ENCODE peak calls at places on chromosomes 16 and 17, in four cellular contexts. W is lung, L is ascending aorta, R is PC-3. N is an unnamed sample.

GRCh38 chr17:28807925-28808641 is 34.5 kb downstream of the FAM222B start:
- DNase-seq in W (no peak), R (peak), L (no peak), N (no peak)

GRCh38 chr17:4548061-4548461 is 7.1 kb downstream of the MYBBP1A start:
- DNase-seq in L (no peak), R (no peak), W (no peak), N (no peak)

GRCh38 chr17:55264273-55264639 is 504 bp upstream of the HLF start:
- DNase-seq in L (no peak), R (no peak), W (no peak), N (no peak)

GRCh38 chr16:54473201-54473993 is 186.8 kb upstream of the IRX3 start:
- DNase-seq in R (no peak), W (no peak), L (no peak), N (peak)

GRCh38 chr17:50501054-50501453 is 7.2 kb upstream of the MYCBPAP start:
- DNase-seq in L (no peak), R (peak), W (no peak), N (no peak)

GRCh38 chr16:31135535-31136286 is at the start of gene PRSS8:
- DNase-seq in L (no peak), R (peak), W (peak), N (no peak)

GRCh38 chr17:49976828-49977202 is 7.8 kb downstream of the DLX4 start:
- DNase-seq in W (no peak), L (no peak), R (no peak), N (no peak)

GRCh38 chr16:2946649-2947048 is 17.4 kb upstream of the KREMEN2 start:
- DNase-seq in L (no peak), W (no peak), R (no peak), N (no peak)

GRCh38 chr17:70190959-70191805 is 21.9 kb downstream of the KCNJ2 start:
- DNase-seq in R (peak), W (no peak), L (no peak), N (no peak)

GRCh38 chr17:5513610-5514009 is 27.2 kb downstream of the MIS12 start:
- DNase-seq in R (no peak), W (no peak), L (no peak), N (no peak)

DNA sequence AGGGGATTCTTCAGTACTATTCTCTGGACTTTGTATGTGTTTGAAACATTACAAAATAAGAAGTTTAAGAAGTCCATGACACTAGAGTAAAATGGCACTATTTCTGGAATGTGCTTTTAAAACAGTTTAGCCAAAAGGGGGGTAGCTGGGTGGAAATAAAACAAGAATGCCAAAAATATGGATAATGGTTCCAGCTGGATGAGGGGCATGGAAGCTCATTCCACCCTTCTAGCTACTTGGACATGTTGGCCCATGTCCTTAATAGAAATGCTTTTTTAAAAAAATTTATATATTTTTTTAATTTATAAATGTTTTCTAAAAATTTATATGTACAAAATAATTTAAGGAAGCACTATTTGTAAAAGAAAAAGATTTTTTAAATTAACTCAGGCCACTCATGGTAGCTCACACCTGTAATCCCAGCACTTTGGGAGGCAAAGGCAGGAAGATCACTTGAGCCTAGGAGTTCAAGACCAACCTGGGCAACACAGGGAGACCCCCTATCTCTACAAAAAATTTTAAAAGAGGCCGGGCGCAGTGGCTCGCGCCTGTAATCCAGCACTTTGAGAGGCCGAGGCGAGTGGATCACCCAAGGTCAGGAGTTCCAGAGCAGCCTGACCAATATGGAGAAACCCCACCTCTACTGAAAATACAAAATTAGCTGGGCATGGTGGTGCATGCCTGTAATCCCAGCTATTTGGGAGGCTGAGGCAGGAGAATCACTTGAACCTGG is 12.8 kb downstream of the ZC3H7A start:
- DNase-seq in L (no peak), R (no peak), W (no peak), N (no peak)
- H3K4me3 ChIP-seq in L (peak), R (no peak), W (no peak), N (peak)

GRCh38 chr16:79212114-79212791 is 388.3 kb downstream of the MAF start:
- DNase-seq in R (no peak), W (no peak), L (no peak), N (no peak)
- TF ChIP-seq CTCF in R (no peak), W (no peak), L (no peak), N (no peak)

GRCh38 chr16:68287276-68288251 is 23.2 kb downstream of the SLC7A6OS start:
- DNase-seq in L (peak), R (peak), W (peak), N (peak)

GRCh38 chr16:68289621-68290329 is 21.0 kb downstream of the SLC7A6OS start:
- DNase-seq in L (no peak), W (no peak), R (no peak), N (no peak)

GRCh38 chr16:68286153-68287074 is 22.1 kb downstream of the SLC7A6 start:
- DNase-seq in L (no peak), W (no peak), R (no peak), N (no peak)

GRCh38 chr16:68289202-68289601 is 21.5 kb downstream of the SLC7A6OS start:
- DNase-seq in W (no peak), L (no peak), R (no peak), N (no peak)

GRCh38 chr16:68288252-68288650 is 22.5 kb downstream of the SLC7A6OS start:
- DNase-seq in W (no peak), L (no peak), R (no peak), N (no peak)
- H3K27ac ChIP-seq in W (peak), L (peak), R (no peak), N (peak)

GRCh38 chr16:29899516-29900101 is at the start of gene SEZ6L2:
- DNase-seq in W (peak), R (peak), L (no peak), N (peak)

GRCh38 chr16:29903579-29903978 is 3.3 kb downstream of the ASPHD1 start:
- DNase-seq in R (no peak), L (no peak), W (no peak), N (peak)

GRCh38 chr16:29900888-29901606 is 759 bp downstream of the ASPHD1 start:
- DNase-seq in L (no peak), R (no peak), W (no peak), N (no peak)

GRCh38 chr16:29900102-29900887 is at the start of gene ASPHD1:
- DNase-seq in L (peak), R (peak), W (peak), N (peak)

GRCh38 chr16:29901607-29901945 is 1.3 kb downstream of the ASPHD1 start:
- DNase-seq in W (no peak), L (no peak), R (no peak), N (no peak)
- H3K4me3 ChIP-seq in W (no peak), L (no peak), R (no peak), N (no peak)

GRCh38 chr16:24511801-24512200 is 27.6 kb upstream of the RBBP6 start:
- DNase-seq in W (no peak), R (no peak), L (no peak), N (no peak)
- TF ChIP-seq CTCF in W (no peak), R (no peak), L (no peak), N (no peak)

GRCh38 chr17:78412403-78412802 is 34.0 kb downstream of the PGS1 start:
- DNase-seq in W (no peak), L (no peak), R (peak), N (peak)

GRCh38 chr17:78416311-78416711 is 37.9 kb downstream of the PGS1 start:
- DNase-seq in L (no peak), R (no peak), W (no peak), N (no peak)

GRCh38 chr17:78416791-78417530 is 38.5 kb downstream of the PGS1 start:
- DNase-seq in R (no peak), L (no peak), W (peak), N (no peak)

GRCh38 chr17:78415821-78416301 is 37.4 kb downstream of the PGS1 start:
- DNase-seq in L (no peak), W (no peak), R (no peak), N (no peak)

GRCh38 chr17:78414178-78415162 is 36.0 kb downstream of the PGS1 start:
- DNase-seq in L (no peak), W (no peak), R (no peak), N (peak)
- H3K27ac ChIP-seq in L (no peak), W (peak), R (no peak), N (peak)

GRCh38 chr17:48544356-48545021 is 420 bp downstream of the HOXB2 start:
- DNase-seq in W (peak), R (no peak), L (peak), N (peak)
- H3K4me3 ChIP-seq in W (peak), R (no peak), L (peak), N (peak)

DNA sequence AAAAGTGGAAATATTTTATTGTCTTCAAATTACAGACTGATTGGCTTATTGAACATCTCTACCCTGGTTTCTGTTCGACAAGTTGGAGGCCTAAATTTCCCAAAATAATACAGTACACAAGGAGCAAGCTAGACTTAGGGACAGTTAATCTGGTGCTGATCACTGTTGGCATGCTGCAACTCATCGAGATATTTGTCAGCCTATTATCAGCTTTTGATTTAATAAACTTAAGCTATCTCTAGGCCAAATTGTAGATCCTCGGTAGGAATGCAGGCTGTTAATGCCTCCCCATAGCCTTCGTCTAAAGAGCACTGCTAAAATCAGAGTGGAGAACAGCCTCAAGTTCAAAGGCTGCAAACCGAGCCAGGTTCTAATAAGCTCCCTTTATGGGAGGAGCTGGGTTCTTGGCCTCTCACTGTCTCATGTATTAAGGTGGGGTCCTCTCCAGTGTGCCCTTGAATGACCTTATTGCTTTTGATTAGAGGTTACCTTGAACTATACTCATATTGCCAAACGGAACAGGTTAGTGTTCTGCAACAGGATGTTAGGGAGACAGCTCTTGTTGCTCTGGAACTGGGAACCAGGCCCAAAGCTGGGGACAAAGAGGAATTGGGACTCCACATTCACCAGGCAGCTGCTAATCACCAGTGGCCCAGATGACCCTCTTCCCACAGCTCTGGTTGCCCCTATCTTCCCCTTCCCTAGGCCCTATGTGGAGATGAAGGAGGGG is 69.5 kb upstream of the NOL11 start:
- DNase-seq in R (no peak), W (no peak), L (no peak), N (no peak)
- TF ChIP-seq CTCF in R (no peak), W (no peak), L (no peak), N (no peak)